ENCODE peak calls at places on chromosomes 4 and X, in ten cellular contexts. V, G, Z, Y, L, J, M, O, H and C are unnamed samples.
A peak's percentile ranks its signal among the peaks of the same experiment; 100 is the strongest.

GRCh38 chr4:14701389-14701788 is 300.9 kb upstream of the CPEB2 start:
- DNase-seq in V (no peak), G (no peak), Z (no peak), Y (no peak), L (no peak), J (no peak), M (no peak), O (no peak), H (no peak), C (no peak)

GRCh38 chr4:71907782-71908181 is 123.9 kb upstream of the GC start:
- DNase-seq in V (no peak), G (no peak), Z (no peak), Y (no peak), L (peak; percentile 30), J (no peak), M (no peak), O (no peak), H (no peak), C (no peak)

GRCh38 chr4:107719211-107719926 is 665 bp downstream of the PAPSS1 start:
- DNase-seq in V (no peak), G (no peak), Z (no peak), Y (no peak), L (no peak), J (no peak), M (no peak), O (no peak), H (no peak), C (no peak)

GRCh38 chr4:148823419-148823769 is 381.2 kb upstream of the NR3C2 start:
- DNase-seq in V (no peak), G (no peak), Z (no peak), Y (no peak), L (no peak), J (no peak), M (no peak), O (no peak), H (no peak), C (no peak)

GRCh38 chr4:181661090-181661489 is 582.1 kb upstream of the TENM3 start:
- DNase-seq in V (no peak), G (no peak), Z (no peak), Y (no peak), L (no peak), J (no peak), M (no peak), O (no peak), H (no peak), C (no peak)

GRCh38 chrX:53324085-53324484 is 42.7 kb upstream of the IQSEC2 start:
- DNase-seq in V (no peak), G (no peak), Z (no peak), Y (no peak), L (no peak), J (no peak), M (no peak), O (no peak), H (no peak), C (no peak)

GRCh38 chr4:82480786-82481317 is 50.5 kb downstream of the ENOPH1 start:
- DNase-seq in V (no peak), G (no peak), Z (no peak), Y (no peak), L (no peak), J (no peak), M (no peak), O (no peak), H (no peak), C (no peak)

GRCh38 chrX:20042221-20042620 is 51.4 kb upstream of the BCLAF3 start:
- DNase-seq in V (no peak), G (no peak), Z (no peak), Y (no peak), L (no peak), J (no peak), M (no peak), O (no peak), H (no peak), C (no peak)

GRCh38 chrX:68997911-68998310 is 167.3 kb downstream of the PJA1 start:
- DNase-seq in V (no peak), G (no peak), Z (no peak), Y (no peak), L (peak; percentile 38), J (no peak), M (no peak), O (peak; percentile 16), H (no peak), C (no peak)

GRCh38 chr4:40328383-40328782 is 6.8 kb upstream of the CHRNA9 start:
- DNase-seq in V (no peak), G (no peak), Z (no peak), Y (no peak), L (no peak), J (no peak), M (no peak), O (no peak), H (no peak), C (no peak)

GRCh38 chr4:105622269-105622668 is 69.8 kb downstream of the ARHGEF38 start:
- DNase-seq in V (no peak), G (no peak), Z (no peak), Y (no peak), L (peak; percentile 22), J (no peak), M (no peak), O (no peak), H (no peak), C (no peak)

GRCh38 chrX:81301877-81302276 is 100.0 kb downstream of the SH3BGRL start:
- DNase-seq in V (no peak), G (no peak), Z (no peak), Y (no peak), L (no peak), J (no peak), M (no peak), O (no peak), H (no peak), C (no peak)

GRCh38 chr4:140357868-140358267 is 15.6 kb upstream of the SCOC start:
- DNase-seq in V (no peak), G (no peak), Z (no peak), Y (no peak), L (no peak), J (no peak), M (no peak), O (no peak), H (no peak), C (no peak)

DNA sequence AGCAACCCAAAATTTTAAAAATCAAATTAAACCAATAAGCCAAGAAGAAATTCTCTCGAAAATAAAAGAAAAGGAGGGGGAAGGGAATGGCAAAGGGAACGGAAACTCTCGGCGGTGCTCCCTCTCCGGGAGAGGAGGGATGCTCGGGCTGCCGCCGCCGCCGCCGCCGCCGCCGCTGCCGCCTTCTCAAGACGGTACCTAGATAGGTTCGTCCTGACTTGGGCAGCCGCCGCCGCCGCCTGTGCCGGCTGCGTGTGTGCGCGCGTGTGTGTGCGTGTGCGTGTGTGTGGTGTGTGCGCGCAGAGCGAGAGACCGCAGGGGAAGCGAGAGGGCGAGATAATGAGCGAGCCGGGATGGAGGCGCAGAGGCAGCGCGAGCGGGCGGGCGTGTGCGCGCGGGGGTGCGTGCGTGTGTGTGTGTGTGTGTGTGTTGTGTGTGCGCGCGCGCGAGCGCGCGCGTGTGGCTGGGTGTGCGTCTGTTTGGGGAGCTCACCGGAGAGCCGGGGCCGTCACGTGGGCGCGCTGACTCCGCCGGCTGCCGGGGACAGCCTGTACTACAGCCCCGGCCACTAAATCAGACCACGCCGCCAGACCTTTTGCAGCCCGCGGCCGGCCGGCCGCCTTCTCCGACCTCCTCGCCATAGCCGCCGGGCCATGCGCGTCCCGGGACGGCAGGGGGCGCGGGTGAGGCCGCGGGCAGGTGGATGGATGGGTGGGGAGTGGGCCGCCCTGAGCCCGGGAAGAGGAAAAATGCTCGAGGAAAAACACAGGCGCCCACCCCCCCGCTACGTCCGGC is 111.6 kb downstream of the DHX15 start:
- DNase-seq in V (peak; percentile 86), G (peak; percentile 86), Z (peak; percentile 68), Y (peak; percentile 87), L (peak; percentile 92), J (peak; percentile 67), M (peak; percentile 78), O (peak; percentile 90), H (peak; percentile 78), C (no peak)
- TF ChIP-seq CTCF in V (peak; percentile 62), G (peak; percentile 60), Z (peak; percentile 19), Y (peak; percentile 82), L (peak; percentile 60), J (peak; percentile 59), M (peak; percentile 30), O (peak; percentile 86), H (peak; percentile 60), C (no peak)

DNA sequence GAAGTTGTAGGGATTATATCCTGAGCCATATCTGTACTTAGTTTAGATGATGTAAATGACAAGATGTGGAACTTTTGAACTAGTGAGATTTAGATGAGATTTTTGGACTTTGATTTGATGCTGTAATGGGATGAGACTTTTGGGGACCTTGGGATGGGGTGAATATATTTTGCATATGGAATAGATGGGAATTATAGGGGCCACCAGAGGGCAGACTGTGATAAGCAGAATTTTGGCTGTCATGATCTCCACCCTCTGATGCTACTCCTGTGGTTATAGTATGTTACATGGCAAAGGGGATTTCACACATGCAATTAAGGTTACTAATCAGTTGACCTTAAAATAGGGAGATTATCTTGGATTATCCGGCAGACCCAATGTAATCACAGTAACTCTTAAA is 214.0 kb upstream of the NHS start:
- DNase-seq in V (no peak), G (no peak), Z (no peak), Y (no peak), L (no peak), J (peak; percentile 4), M (no peak), O (no peak), H (no peak), C (no peak)
- TF ChIP-seq CTCF in V (no peak), G (peak; percentile 8), Z (no peak), Y (no peak), L (no peak), J (peak; percentile 41), M (no peak), O (peak; percentile 52), H (no peak), C (no peak)

GRCh38 chrX:99172958-99173357 is 1237.1 kb downstream of the PCDH19 start:
- DNase-seq in V (no peak), G (no peak), Z (no peak), Y (peak; percentile 2), L (no peak), J (no peak), M (no peak), O (no peak), H (no peak), C (no peak)
- TF ChIP-seq CTCF in V (no peak), G (peak; percentile 20), Z (no peak), Y (no peak), L (no peak), J (no peak), M (no peak), O (no peak), H (no peak), C (no peak)

DNA sequence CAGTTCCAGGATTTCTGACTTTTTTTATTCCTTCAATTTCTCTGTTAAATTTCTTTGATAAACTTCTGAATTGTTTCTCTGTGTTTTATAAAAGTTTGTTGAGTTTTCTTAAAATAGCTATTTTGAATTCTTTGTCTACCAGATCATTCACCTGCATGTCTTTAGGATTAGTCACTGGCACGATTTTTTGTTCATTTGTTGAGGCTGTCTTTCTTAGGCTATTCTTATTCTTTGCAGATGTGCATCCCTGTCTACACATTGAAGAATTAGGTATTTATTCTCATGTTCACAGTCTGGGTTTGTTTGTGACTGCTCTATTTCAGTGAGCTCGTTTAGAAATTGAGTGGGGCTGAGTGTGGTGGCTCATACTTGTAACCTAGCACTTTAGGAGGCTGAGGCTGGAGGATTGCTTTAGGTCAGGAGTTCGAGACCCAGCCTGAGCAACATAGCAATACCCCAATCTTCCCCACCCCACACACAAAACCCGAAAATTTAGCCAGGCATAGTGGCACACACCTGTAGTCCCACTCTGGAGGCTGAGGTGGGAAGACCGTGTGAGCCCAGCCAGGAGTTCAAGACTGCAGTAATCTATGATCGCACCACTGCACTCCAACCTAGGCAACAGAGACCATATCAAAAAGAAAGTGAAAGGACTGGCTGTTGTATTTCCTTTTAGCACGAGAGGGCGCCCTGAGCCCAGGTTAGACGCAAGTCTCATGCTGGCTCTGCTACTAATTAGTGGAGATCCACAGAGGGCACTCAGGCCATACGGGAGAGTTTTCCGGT is 42.0 kb downstream of the F8 start:
- DNase-seq in V (peak; percentile 85), G (peak; percentile 72), Z (peak; percentile 73), Y (peak; percentile 63), L (peak; percentile 71), J (peak; percentile 80), M (peak; percentile 52), O (peak; percentile 70), H (no peak), C (peak; percentile 56)
- TF ChIP-seq CTCF in V (peak; percentile 74), G (peak; percentile 69), Z (peak; percentile 56), Y (no peak), L (peak; percentile 64), J (peak; percentile 78), M (peak; percentile 54), O (peak; percentile 78), H (peak; percentile 72), C (peak; percentile 48)